ENCODE peak calls at places on chromosomes 6 and 20, in eight cellular contexts. R is AG04450, Y is transverse colon, G is activated B cell treated with CpG ODN at 0.5 μM for 24 hours, X is suprapubic skin, S is adrenal gland, V is choroid plexus epithelial cell, I is bronchial epithelial cell. E is an unnamed sample.

GRCh38 chr6:157049126-157049525 is 271.9 kb downstream of the ARID1B start:
- DNase-seq in R (no peak), Y (no peak), G (no peak), X (no peak), S (no peak), V (no peak), I (no peak), E (no peak)

GRCh38 chr6:140817176-140817575 is 1315.5 kb upstream of the GJE1 start:
- DNase-seq in R (no peak), Y (no peak), G (no peak), X (no peak), S (no peak), V (peak; percentile 65), I (peak; percentile 59), E (no peak)

GRCh38 chr6:150182460-150183078 is 39.7 kb downstream of the PPP1R14C start:
- DNase-seq in R (no peak), Y (no peak), G (no peak), X (no peak), S (no peak), V (no peak), I (no peak), E (no peak)

GRCh38 chr6:35583893-35584688 is 71.4 kb upstream of the TULP1 start:
- DNase-seq in R (peak; percentile 53), Y (peak; percentile 76), G (peak; percentile 31), X (no peak), S (peak; percentile 72), V (peak; percentile 88), I (peak; percentile 73), E (peak; percentile 70)

GRCh38 chr6:112118034-112118433 is 30.6 kb downstream of the FAM229B start:
- DNase-seq in R (no peak), Y (no peak), G (no peak), X (no peak), S (no peak), V (peak; percentile 16), I (no peak), E (no peak)

GRCh38 chr6:90217621-90218496 is 78.8 kb downstream of the BACH2 start:
- DNase-seq in R (no peak), Y (no peak), G (no peak), X (no peak), S (no peak), V (no peak), I (peak; percentile 63), E (peak; percentile 44)

GRCh38 chr20:17749979-17750721 is 50.4 kb downstream of the BANF2 start:
- DNase-seq in R (no peak), Y (peak; percentile 28), G (no peak), X (peak; percentile 82), S (peak; percentile 41), V (peak; percentile 56), I (no peak), E (peak; percentile 49)

GRCh38 chr20:52150440-52151258 is 40.9 kb downstream of the ZFP64 start:
- DNase-seq in R (peak; percentile 20), Y (no peak), G (no peak), X (no peak), S (peak; percentile 26), V (peak; percentile 75), I (peak; percentile 54), E (peak; percentile 43)

GRCh38 chr6:56890066-56890465 is 64.8 kb upstream of the BEND6 start:
- DNase-seq in R (no peak), Y (no peak), G (no peak), X (no peak), S (peak; percentile 9), V (no peak), I (no peak), E (no peak)

GRCh38 chr6:106411034-106411433 is 50.5 kb downstream of the CRYBG1 start:
- DNase-seq in R (no peak), Y (no peak), G (no peak), X (no peak), S (no peak), V (no peak), I (no peak), E (no peak)

GRCh38 chr20:36624068-36624813 is 18.7 kb downstream of the RAB5IF start:
- DNase-seq in R (no peak), Y (peak; percentile 71), G (no peak), X (no peak), S (no peak), V (peak; percentile 33), I (peak; percentile 6), E (no peak)

GRCh38 chr6:84135291-84135690 is 92.2 kb downstream of the CEP162 start:
- DNase-seq in R (no peak), Y (no peak), G (no peak), X (no peak), S (no peak), V (no peak), I (peak; percentile 80), E (no peak)

DNA sequence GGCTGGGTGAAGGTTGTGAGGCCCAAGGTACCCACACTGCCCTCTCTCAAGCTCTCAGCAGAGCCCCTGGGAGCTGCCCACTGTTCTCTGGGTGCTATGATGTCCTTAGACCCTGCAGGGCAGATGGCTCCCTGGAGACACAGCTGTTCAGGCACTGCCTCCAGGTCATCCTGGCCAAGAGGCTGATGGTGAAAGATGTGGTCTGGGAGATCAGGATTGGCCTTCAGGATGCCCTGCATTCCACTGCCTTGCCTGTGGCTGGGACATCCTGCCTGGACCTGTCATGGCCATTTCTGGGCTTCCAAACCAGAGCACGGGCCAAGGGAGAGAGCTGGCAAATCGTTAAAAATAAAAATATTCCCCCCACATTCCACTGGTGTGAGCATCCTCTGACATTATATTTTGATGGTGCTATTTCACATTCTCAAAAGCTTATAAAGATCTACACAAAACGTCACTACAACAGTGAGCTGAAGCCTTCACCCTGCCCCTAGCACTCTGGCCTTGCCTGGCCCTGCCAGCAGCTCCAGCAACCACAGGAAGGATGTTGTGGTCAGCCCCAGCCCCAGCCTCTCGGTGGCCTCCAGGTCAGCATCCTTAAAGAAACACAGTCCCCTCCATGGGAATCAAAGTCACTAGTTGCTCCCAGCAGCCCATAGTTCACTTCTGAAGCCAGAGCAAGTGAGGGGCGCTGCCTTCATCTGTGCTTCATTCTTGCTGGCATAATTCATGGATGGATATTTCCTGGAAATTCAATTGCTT is 13.5 kb upstream of the KCNK16 start:
- DNase-seq in R (no peak), Y (peak; percentile 36), G (no peak), X (no peak), S (peak; percentile 24), V (no peak), I (peak; percentile 3), E (peak; percentile 51)
- TF ChIP-seq CTCF in R (no peak), Y (no peak), G (no peak), X (no peak), S (no peak), V (no peak), I (no peak), E (no peak)

GRCh38 chr20:38216201-38216600 is 44.3 kb downstream of the KIAA1755 start:
- DNase-seq in R (no peak), Y (no peak), G (no peak), X (no peak), S (no peak), V (no peak), I (no peak), E (no peak)

GRCh38 chr20:38215789-38216182 is 44.7 kb downstream of the KIAA1755 start:
- DNase-seq in R (no peak), Y (no peak), G (no peak), X (no peak), S (no peak), V (no peak), I (no peak), E (no peak)

GRCh38 chr20:38214256-38214870 is 46.2 kb downstream of the KIAA1755 start:
- DNase-seq in R (no peak), Y (no peak), G (no peak), X (no peak), S (no peak), V (no peak), I (no peak), E (no peak)

GRCh38 chr20:38213607-38213940 is 47.0 kb downstream of the KIAA1755 start:
- DNase-seq in R (no peak), Y (no peak), G (no peak), X (peak; percentile 42), S (no peak), V (no peak), I (no peak), E (no peak)

GRCh38 chr20:38214871-38215788 is 45.4 kb downstream of the KIAA1755 start:
- DNase-seq in R (no peak), Y (no peak), G (no peak), X (no peak), S (no peak), V (no peak), I (no peak), E (no peak)
- TF ChIP-seq CTCF in R (peak; percentile 24), Y (no peak), G (no peak), X (no peak), S (no peak), V (peak; percentile 43), I (no peak), E (peak; percentile 58)

GRCh38 chr6:33123732-33124524 is 48.1 kb downstream of the HLA-DPB1 start:
- DNase-seq in R (no peak), Y (no peak), G (no peak), X (no peak), S (no peak), V (peak; percentile 20), I (peak; percentile 33), E (no peak)

GRCh38 chr6:33124947-33125346 is 49.2 kb downstream of the HLA-DPB1 start:
- DNase-seq in R (no peak), Y (no peak), G (no peak), X (no peak), S (no peak), V (no peak), I (no peak), E (no peak)

GRCh38 chr6:33124525-33124901 is 48.7 kb downstream of the HLA-DPB1 start:
- DNase-seq in R (no peak), Y (no peak), G (no peak), X (no peak), S (no peak), V (no peak), I (no peak), E (no peak)

GRCh38 chr6:33126101-33126714 is 50.4 kb downstream of the HLA-DPB1 start:
- DNase-seq in R (no peak), Y (peak; percentile 66), G (peak; percentile 59), X (peak; percentile 65), S (peak; percentile 70), V (peak; percentile 50), I (peak; percentile 29), E (peak; percentile 73)

DNA sequence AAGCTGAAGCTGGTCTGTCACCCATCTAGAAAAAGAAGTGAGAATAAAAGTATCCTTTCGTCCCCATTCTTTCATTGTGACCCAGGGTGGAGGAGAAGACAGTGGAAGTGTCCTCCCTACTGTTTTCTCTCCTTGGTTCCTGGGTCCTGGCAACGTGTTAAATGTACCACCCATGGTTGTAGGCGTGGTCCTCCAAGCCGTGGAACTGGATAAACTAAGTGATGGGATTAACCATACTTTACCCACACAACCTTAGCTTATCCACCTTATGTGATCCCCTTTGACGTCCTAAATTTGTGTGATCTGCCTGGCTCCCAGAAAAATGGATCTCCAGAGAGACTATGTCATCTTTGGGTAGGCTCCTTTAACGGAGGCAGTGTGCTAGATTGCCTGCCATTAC is 47.4 kb downstream of the HLA-DPB1 start:
- DNase-seq in R (no peak), Y (no peak), G (no peak), X (no peak), S (no peak), V (no peak), I (no peak), E (no peak)
- TF ChIP-seq CTCF in R (no peak), Y (no peak), G (no peak), X (no peak), S (no peak), V (no peak), I (no peak), E (no peak)

DNA sequence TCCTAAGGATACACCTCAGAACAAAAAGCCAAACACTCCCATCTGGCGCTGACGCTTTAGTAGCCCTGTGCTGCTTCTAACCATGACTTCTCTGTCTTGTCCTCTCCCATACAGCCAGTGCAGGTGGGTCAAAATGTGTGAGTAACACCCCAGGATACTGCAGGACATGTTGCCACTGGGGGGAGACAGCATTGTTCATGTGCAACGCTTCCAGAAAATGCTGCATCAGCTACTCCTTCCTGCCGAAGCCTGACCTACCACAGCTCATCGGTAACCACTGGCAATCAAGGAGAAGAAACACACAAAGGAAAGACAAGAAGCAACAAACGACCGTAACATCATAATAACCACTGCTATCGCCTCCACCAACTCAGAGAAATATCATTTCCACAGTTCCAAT is 1.4 kb downstream of the DEFB132 start:
- DNase-seq in R (no peak), Y (no peak), G (no peak), X (no peak), S (no peak), V (peak; percentile 50), I (peak; percentile 30), E (no peak)
- TF ChIP-seq CTCF in R (peak; percentile 42), Y (no peak), G (no peak), X (no peak), S (no peak), V (peak; percentile 54), I (no peak), E (no peak)

E was measured in endothelial cell.